ENCODE peak calls at places on chromosomes 5 and 9, in ten cellular contexts. F, N, T, I, A, G, X, C, J and W are unnamed samples.

GRCh38 chr5:90096415-90097081 is 313.0 kb downstream of the CETN3 start:
- DNase-seq in F (no peak), N (no peak), T (no peak), I (no peak), A (no peak), G (peak; percentile 79), X (no peak), C (no peak), J (peak; percentile 85), W (no peak)

GRCh38 chr5:159084053-159084452 is 15.7 kb downstream of the EBF1 start:
- DNase-seq in F (no peak), N (no peak), T (no peak), I (no peak), A (no peak), G (no peak), X (no peak), C (no peak), J (no peak), W (no peak)

GRCh38 chr5:102758576-102758975 is 3.5 kb downstream of the PAM start:
- DNase-seq in F (no peak), N (no peak), T (no peak), I (no peak), A (no peak), G (no peak), X (no peak), C (no peak), J (no peak), W (no peak)

GRCh38 chr9:122392714-122393113 is 21.9 kb downstream of the PTGS1 start:
- DNase-seq in F (no peak), N (no peak), T (no peak), I (no peak), A (no peak), G (no peak), X (no peak), C (no peak), J (no peak), W (no peak)

GRCh38 chr9:71655778-71656177 is 112.5 kb downstream of the CEMIP2 start:
- DNase-seq in F (no peak), N (no peak), T (no peak), I (no peak), A (no peak), G (no peak), X (no peak), C (no peak), J (no peak), W (no peak)

GRCh38 chr5:68459093-68459492 is 243.5 kb downstream of the PIK3R1 start:
- DNase-seq in F (no peak), N (no peak), T (no peak), I (no peak), A (no peak), G (no peak), X (no peak), C (no peak), J (no peak), W (no peak)

GRCh38 chr5:118692811-118693342 is 295.5 kb downstream of the DTWD2 start:
- DNase-seq in F (no peak), N (no peak), T (no peak), I (peak; percentile 57), A (no peak), G (no peak), X (no peak), C (no peak), J (no peak), W (peak; percentile 10)

GRCh38 chr9:109903515-109904138 is 123.6 kb downstream of the PALM2AKAP2 start:
- DNase-seq in F (peak; percentile 60), N (peak; percentile 49), T (peak; percentile 59), I (peak; percentile 82), A (peak; percentile 71), G (peak; percentile 55), X (peak; percentile 14), C (no peak), J (peak; percentile 87), W (peak; percentile 79)

GRCh38 chr9:77648458-77649108 is 461 bp upstream of the GNA14 start:
- DNase-seq in F (no peak), N (peak; percentile 19), T (peak; percentile 45), I (peak; percentile 34), A (no peak), G (peak; percentile 83), X (no peak), C (no peak), J (peak; percentile 47), W (peak; percentile 67)